ENCODE peak calls at places on chromosomes 3 and 15, in eight cellular contexts. V, U, G, D, Z, S, W and Q are unnamed samples.

GRCh38 chr15:89728254-89728653 is 22.8 kb downstream of the MESP1 start:
- DNase-seq in W (peak), V (no peak), D (no peak), U (no peak), Z (no peak), S (no peak), G (no peak), Q (no peak)

GRCh38 chr3:146594843-146595482 is 10.2 kb downstream of the PLSCR5 start:
- DNase-seq in G (no peak), S (no peak), W (peak), Z (no peak), U (no peak), D (peak), V (no peak), Q (no peak)

GRCh38 chr3:78096488-78097255 is 1056.8 kb downstream of the ROBO2 start:
- DNase-seq in U (no peak), G (no peak), S (no peak), V (no peak), D (no peak), W (no peak), Z (peak), Q (no peak)

GRCh38 chr3:43770426-43771103 is 79.8 kb downstream of the ABHD5 start:
- DNase-seq in D (no peak), G (peak), U (no peak), W (peak), S (no peak), V (peak), Z (no peak), Q (peak)

GRCh38 chr15:89196994-89197393 is 24.4 kb downstream of the RLBP1 start:
- DNase-seq in S (no peak), V (no peak), Z (peak), U (no peak), W (no peak), D (no peak), G (no peak), Q (no peak)

GRCh38 chr3:148066787-148067186 is 630.9 kb upstream of the AGTR1 start:
- DNase-seq in U (no peak), V (no peak), G (no peak), D (no peak), Z (no peak), S (no peak), W (no peak), Q (no peak)

GRCh38 chr15:90691369-90691768 is 25.8 kb upstream of the BLM start:
- DNase-seq in G (no peak), D (no peak), U (no peak), S (no peak), W (no peak), Z (no peak), V (no peak), Q (no peak)

GRCh38 chr3:81891496-81891895 is 130.1 kb upstream of the GBE1 start:
- DNase-seq in W (no peak), Z (no peak), G (no peak), V (no peak), D (peak), S (no peak), U (no peak), Q (no peak)

GRCh38 chr3:14125193-14126016 is 553 bp downstream of the TMEM43 start:
- DNase-seq in S (peak), G (no peak), D (peak), W (peak), Z (peak), V (peak), U (peak), Q (peak)

GRCh38 chr3:124569761-124570160 is 160.5 kb upstream of the UMPS start:
- DNase-seq in G (no peak), D (no peak), W (no peak), U (no peak), V (peak), S (no peak), Z (no peak), Q (no peak)

GRCh38 chr3:127061641-127062040 is 78.7 kb downstream of the PLXNA1 start:
- DNase-seq in S (no peak), W (no peak), D (peak), V (no peak), G (no peak), Z (no peak), U (peak), Q (no peak)

GRCh38 chr15:57060799-57061198 is 142.4 kb downstream of the TCF12 start:
- DNase-seq in D (no peak), U (no peak), V (no peak), Z (peak), S (no peak), G (no peak), W (no peak), Q (no peak)

GRCh38 chr3:190031887-190032752 is 88.6 kb downstream of the P3H2 start:
- DNase-seq in V (no peak), U (no peak), S (no peak), D (no peak), Z (peak), G (no peak), W (no peak), Q (no peak)

GRCh38 chr3:158777171-158777873 is 24.5 kb upstream of the MFSD1 start:
- DNase-seq in V (no peak), S (no peak), W (no peak), D (no peak), G (no peak), U (no peak), Z (no peak), Q (no peak)

GRCh38 chr3:195715583-195716266 is 5.1 kb upstream of the MUC20 start:
- DNase-seq in Z (peak), W (peak), G (no peak), U (no peak), V (no peak), D (no peak), S (no peak), Q (no peak)

GRCh38 chr3:39148116-39149058 is 5.0 kb downstream of the CSRNP1 start:
- DNase-seq in G (peak), Z (no peak), U (no peak), V (no peak), S (peak), D (no peak), W (peak), Q (no peak)

GRCh38 chr15:22887157-22887951 is 48.9 kb downstream of the NIPA2 start:
- DNase-seq in W (peak), U (no peak), G (no peak), S (no peak), V (peak), Z (no peak), D (no peak), Q (no peak)

GRCh38 chr3:149198611-149199010 is 23.0 kb downstream of the CP start:
- DNase-seq in U (peak), D (peak), S (no peak), G (no peak), W (no peak), Z (no peak), V (no peak), Q (no peak)

GRCh38 chr3:134333522-134334181 is 40.6 kb downstream of the AMOTL2 start:
- DNase-seq in W (peak), U (peak), Z (no peak), S (no peak), G (no peak), D (peak), V (no peak), Q (no peak)

GRCh38 chr3:163368168-163368567 is 1710.1 kb downstream of the SI start:
- DNase-seq in U (no peak), W (no peak), D (no peak), V (no peak), Z (peak), G (no peak), S (no peak), Q (no peak)

GRCh38 chr3:94070341-94070911 is 7.6 kb downstream of the NSUN3 start:
- DNase-seq in G (no peak), D (no peak), W (no peak), Z (no peak), U (no peak), S (no peak), V (no peak), Q (no peak)

GRCh38 chr3:194327030-194327413 is 24.1 kb downstream of the CPN2 start:
- DNase-seq in Z (no peak), G (no peak), W (no peak), D (no peak), V (no peak), U (peak), S (no peak), Q (no peak)
- H3K27ac ChIP-seq in Z (no peak), G (no peak), W (no peak), D (no peak), V (no peak), U (no peak), S (no peak), Q (no peak)

GRCh38 chr15:80982205-80982604 is 7.4 kb downstream of the MESD start:
- DNase-seq in Z (no peak), U (no peak), D (no peak), S (no peak), G (no peak), V (no peak), W (no peak), Q (no peak)
- TF ChIP-seq CTCF in Z (peak), U (peak), D (peak), S (no peak), G (no peak), V (no peak), W (no peak), Q (no peak)

DNA sequence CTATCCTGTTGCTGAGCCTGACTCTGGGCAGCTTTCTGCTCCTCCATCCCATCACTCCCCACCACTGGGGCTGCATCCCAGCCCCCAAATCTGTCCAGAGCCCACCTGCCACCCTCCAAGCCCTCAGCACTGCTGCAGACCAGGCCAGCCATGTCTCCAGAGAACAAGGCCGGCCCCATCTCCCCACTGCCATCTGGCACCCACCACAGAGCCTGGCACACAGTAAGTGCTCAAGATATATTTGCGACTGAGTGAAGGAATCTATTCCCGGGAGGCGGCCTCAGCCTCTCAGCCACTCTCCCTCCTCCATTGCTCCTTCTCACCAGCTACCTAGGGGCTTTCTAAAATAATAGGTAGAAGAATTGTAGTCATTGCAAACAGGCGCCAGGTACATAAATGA is 4.8 kb downstream of the PLXND1 start:
- DNase-seq in G (no peak), U (no peak), W (no peak), S (no peak), V (no peak), D (no peak), Z (no peak), Q (no peak)
- H3K27ac ChIP-seq in G (peak), U (no peak), W (no peak), S (no peak), V (peak), D (no peak), Z (no peak), Q (no peak)

DNA sequence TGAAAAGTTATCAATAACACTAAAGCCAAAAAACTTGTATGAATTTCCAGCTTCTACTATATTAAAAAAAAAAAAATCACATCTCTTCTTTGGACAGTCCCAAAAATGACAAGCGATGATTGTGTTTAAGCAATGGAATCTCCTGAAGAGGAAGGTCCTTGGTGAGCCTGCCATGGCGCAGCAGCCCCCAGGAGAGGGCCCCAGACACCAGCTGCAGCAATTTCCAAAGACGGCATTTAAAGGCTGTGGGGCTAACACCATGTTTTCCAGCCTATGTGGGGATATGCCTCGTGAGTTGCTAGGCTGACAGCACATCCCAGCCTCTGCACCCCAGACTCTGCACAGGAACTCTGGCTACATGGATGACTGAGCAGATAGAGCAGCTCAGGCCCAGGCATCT is 14.7 kb downstream of the SKIC8 start:
- DNase-seq in S (no peak), V (no peak), G (no peak), D (peak), W (no peak), U (no peak), Z (no peak), Q (no peak)
- TF ChIP-seq CTCF in S (no peak), V (peak), G (no peak), D (peak), W (peak), U (peak), Z (no peak), Q (no peak)